ENCODE peak calls at places on chromosomes 5 and 9, in four cellular contexts. B is aorta, E is psoas muscle, M is A549. W is an unnamed sample.

GRCh38 chr5:107290780-107291398 is 379.8 kb downstream of the EFNA5 start:
- DNase-seq in M (no peak), E (no peak), B (no peak), W (no peak)

GRCh38 chr9:82903503-82903902 is 159.4 kb downstream of the RASEF start:
- DNase-seq in E (no peak), B (no peak), M (peak; percentile 30), W (no peak)

GRCh38 chr5:33738097-33738496 is 153.7 kb downstream of the ADAMTS12 start:
- DNase-seq in E (no peak), M (no peak), B (no peak), W (no peak)

GRCh38 chr5:87598460-87598859 is 185.7 kb upstream of the CCNH start:
- DNase-seq in E (no peak), B (no peak), M (no peak), W (no peak)

GRCh38 chr9:132546148-132547051 is 36.0 kb upstream of the BARHL1 start:
- DNase-seq in E (peak; percentile 51), B (no peak), M (no peak), W (no peak)

GRCh38 chr9:122941560-122942234 is 877 bp downstream of the RABGAP1 start:
- DNase-seq in E (no peak), M (no peak), B (no peak), W (no peak)

GRCh38 chr5:134938020-134938419 is 29.7 kb upstream of the CATSPER3 start:
- DNase-seq in B (no peak), E (no peak), M (no peak), W (no peak)

GRCh38 chr9:96219615-96220257 is 82.2 kb downstream of the HSD17B3 start:
- DNase-seq in B (peak; percentile 65), M (no peak), E (peak; percentile 77), W (peak; percentile 63)

GRCh38 chr9:22160235-22160634 is 151.1 kb upstream of the CDKN2B start:
- DNase-seq in B (no peak), M (no peak), E (no peak), W (no peak)

GRCh38 chr5:142830241-142831018 is 60.3 kb downstream of the ARHGAP26 start:
- DNase-seq in B (no peak), M (peak; percentile 71), E (no peak), W (no peak)

GRCh38 chr5:41871866-41872265 is 1.6 kb upstream of the OXCT1 start:
- DNase-seq in B (peak; percentile 64), M (no peak), E (no peak), W (no peak)

GRCh38 chr5:174503461-174504265 is 220.7 kb upstream of the MSX2 start:
- DNase-seq in B (no peak), M (peak; percentile 37), E (no peak), W (no peak)

GRCh38 chr5:118791986-118792734 is 196.2 kb downstream of the DTWD2 start:
- DNase-seq in E (no peak), M (peak; percentile 66), B (no peak), W (no peak)

GRCh38 chr5:96930058-96930457 is 5.8 kb upstream of the LNPEP start:
- DNase-seq in B (no peak), M (no peak), E (no peak), W (no peak)

GRCh38 chr5:148268556-148268955 is at the start of gene SPINK13:
- DNase-seq in E (no peak), M (peak; percentile 38), B (no peak), W (no peak)

GRCh38 chr9:99626424-99626823 is 195.3 kb upstream of the NR4A3 start:
- DNase-seq in E (no peak), B (no peak), M (no peak), W (no peak)

GRCh38 chr9:21802418-21803000 is at the start of gene MTAP:
- DNase-seq in M (peak; percentile 94), B (peak; percentile 96), E (peak; percentile 93), W (peak; percentile 93)

GRCh38 chr9:38251461-38251860 is 141.0 kb upstream of the ALDH1B1 start:
- DNase-seq in B (no peak), M (no peak), E (no peak), W (no peak)

GRCh38 chr5:1815881-1816292 is 14.7 kb downstream of the NDUFS6 start:
- DNase-seq in B (no peak), E (no peak), M (no peak), W (no peak)

GRCh38 chr9:84340535-84340934 is at the start of gene SLC28A3:
- DNase-seq in B (no peak), M (no peak), E (no peak), W (no peak)

GRCh38 chr9:7212101-7212500 is 454.3 kb downstream of the KDM4C start:
- DNase-seq in M (no peak), E (no peak), B (no peak), W (no peak)

GRCh38 chr9:110900451-110900850 is 137.8 kb downstream of the LPAR1 start:
- DNase-seq in M (no peak), B (no peak), E (no peak), W (no peak)

GRCh38 chr5:169350016-169350415 is 49.1 kb upstream of the SLIT3 start:
- DNase-seq in E (no peak), M (peak; percentile 89), B (no peak), W (no peak)

GRCh38 chr5:132389453-132390286 is 20.2 kb downstream of the SLC22A5 start:
- DNase-seq in B (peak; percentile 85), E (peak; percentile 69), M (peak; percentile 93), W (no peak)

GRCh38 chr9:134661791-134662142 is 20.2 kb downstream of the COL5A1 start:
- DNase-seq in B (peak; percentile 79), E (no peak), M (no peak), W (no peak)

GRCh38 chr5:4254736-4255135 is 659.1 kb downstream of the IRX1 start:
- DNase-seq in B (no peak), E (no peak), M (no peak), W (no peak)

GRCh38 chr9:128340691-128341434 is 536 bp downstream of the SLC27A4 start:
- DNase-seq in E (no peak), B (peak; percentile 52), M (no peak), W (no peak)

GRCh38 chr9:128191406-128192046 is at the start of gene CIZ1:
- DNase-seq in E (peak; percentile 90), B (peak; percentile 89), M (peak; percentile 85), W (peak; percentile 89)

GRCh38 chr9:113613815-113614413 is 150.4 kb downstream of the RGS3 start:
- DNase-seq in E (no peak), M (no peak), B (no peak), W (no peak)

GRCh38 chr5:17720070-17720469 is 85.8 kb downstream of the TAF11L14 start:
- DNase-seq in B (no peak), E (no peak), M (no peak), W (no peak)

GRCh38 chr5:150265984-150266383 is 23.6 kb downstream of the CAMK2A start:
- DNase-seq in E (no peak), M (no peak), B (peak; percentile 4), W (no peak)
- H3K27ac ChIP-seq in E (no peak overlapping the region), M (peak overlapping the region; percentile 67), B (no peak overlapping the region), W (no peak overlapping the region)

GRCh38 chr5:116738948-116739339 is 164.3 kb upstream of the SEMA6A start:
- DNase-seq in E (no peak), M (no peak), B (no peak), W (no peak)
- H3K4me3 ChIP-seq in E (no peak overlapping the region), M (no peak overlapping the region), B (no peak overlapping the region), W (no peak overlapping the region)

DNA sequence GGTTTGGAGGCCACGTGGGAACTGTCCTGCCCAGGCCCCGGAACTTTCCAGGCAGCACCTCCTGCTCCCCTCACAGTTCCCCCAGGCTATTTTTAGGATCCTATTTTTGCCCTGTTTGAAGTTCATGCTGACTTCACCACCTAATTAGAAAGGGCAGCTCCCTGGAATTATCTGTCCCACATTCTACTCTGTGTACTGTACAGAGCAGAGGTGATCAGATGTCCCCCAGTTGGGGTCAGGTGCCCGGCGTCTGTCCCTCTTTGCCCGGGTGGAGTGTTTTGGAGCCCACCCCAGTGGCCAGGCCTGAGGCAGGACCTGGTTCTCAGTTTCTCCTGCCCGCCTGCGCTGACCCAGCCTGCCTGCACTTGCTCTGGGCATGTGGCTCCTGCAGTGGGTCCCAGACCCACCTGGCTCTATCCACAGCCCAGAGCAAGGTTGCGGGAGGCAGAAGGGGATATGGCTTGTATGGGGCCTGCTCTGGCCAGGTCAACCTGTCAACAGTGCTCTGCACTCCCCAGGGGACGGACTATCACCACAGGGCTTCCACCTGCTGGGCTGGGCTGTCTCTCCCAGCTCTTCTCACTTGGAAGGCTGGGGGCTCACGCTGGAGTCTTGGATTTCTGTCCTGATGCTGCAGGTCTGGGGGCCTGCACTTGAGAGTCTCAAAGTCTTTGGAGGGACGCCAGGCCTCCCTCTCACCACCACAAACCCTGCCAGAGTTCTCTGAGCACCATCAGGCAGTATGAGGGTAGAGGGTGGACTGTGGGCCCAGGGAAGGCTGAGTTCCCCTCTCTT is 268.3 kb downstream of the GADD45G start:
- DNase-seq in E (peak; percentile 72), M (no peak), B (no peak), W (peak; percentile 38)
- H3K4me1 ChIP-seq in E (peaks cover 58% of the 10 kb centered on the region), M (no peaks in the 10 kb centered on the region), B (no peaks in the 10 kb centered on the region), W (peaks cover 24% of the 10 kb centered on the region)

DNA sequence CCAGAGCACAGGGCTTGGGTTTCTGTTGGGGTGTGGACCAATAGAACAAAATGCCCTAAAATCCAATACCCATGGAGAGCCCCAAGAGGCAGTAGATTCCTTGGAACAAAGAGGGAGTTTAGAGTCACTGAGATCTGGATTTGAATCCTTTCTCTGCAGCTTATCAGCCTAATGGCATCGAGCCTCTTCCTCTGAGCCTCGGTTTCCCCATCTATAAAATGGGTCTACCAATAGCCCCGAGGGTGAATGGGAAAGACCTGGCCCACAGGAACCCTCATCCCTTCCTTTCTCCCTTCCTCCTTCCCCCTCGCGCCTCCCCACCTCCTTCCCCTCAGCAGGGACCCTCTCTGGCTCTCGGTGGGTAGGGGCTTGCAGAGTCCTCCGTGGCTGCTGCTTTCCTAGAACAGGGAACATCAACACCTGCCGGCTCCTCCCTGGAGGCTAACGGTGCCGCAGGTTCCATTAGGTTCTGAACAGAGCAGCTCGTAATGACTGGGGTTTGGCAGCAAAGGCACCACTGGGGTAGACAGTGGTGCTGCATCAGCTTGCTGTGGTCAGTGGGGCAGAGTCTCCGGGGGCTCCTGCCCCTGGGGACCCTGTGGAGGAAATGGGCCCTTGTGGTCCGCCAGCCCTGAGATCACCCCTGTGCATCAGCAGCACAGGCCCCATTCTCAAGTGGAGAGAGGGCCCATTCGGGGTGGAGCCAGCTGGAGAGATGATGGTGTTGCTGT is 40.3 kb downstream of the NEK6 start:
- DNase-seq in E (no peak), B (no peak), M (no peak), W (no peak)
- H3K27ac ChIP-seq in E (no peak overlapping the region), B (no peak overlapping the region), M (peak overlapping the region; percentile 89), W (peak overlapping the region; percentile 34)